ENCODE peak calls at places on chromosome 16, in nine cellular contexts. One of them, this sample, is unnamed. For H3K4me1, the result is how much of the 10 kb centered on the place peaks cover.

GRCh38 chr16:78499399-78499798 is 399.9 kb downstream of the WWOX start:
- DNase-seq in MM.1S: no peak
- DNase-seq in CD8-positive, alpha-beta memory T cell: no peak
- DNase-seq in naive thymus-derived CD4-positive, alpha-beta T cell: no peak
- DNase-seq in right lobe of liver: no peak
- DNase-seq in trophoblast cell: no peak
- DNase-seq in right cardiac atrium: no peak
- DNase-seq in Panc1: no peak
- DNase-seq in tibial artery: no peak
- DNase-seq in this sample: no peak

GRCh38 chr16:58684001-58684353 is 593 bp downstream of the SLC38A7 start:
- DNase-seq in trophoblast cell: no peak
- DNase-seq in Panc1: no peak
- DNase-seq in right cardiac atrium: no peak
- DNase-seq in tibial artery: no peak
- DNase-seq in naive thymus-derived CD4-positive, alpha-beta T cell: no peak
- DNase-seq in CD8-positive, alpha-beta memory T cell: no peak
- DNase-seq in right lobe of liver: no peak
- DNase-seq in MM.1S: no peak
- DNase-seq in this sample: no peak

GRCh38 chr16:10738231-10739077 is 5.2 kb upstream of the NUBP1 start:
- DNase-seq in Panc1: peak
- DNase-seq in right cardiac atrium: peak
- DNase-seq in trophoblast cell: peak
- DNase-seq in tibial artery: peak
- DNase-seq in MM.1S: peak
- DNase-seq in naive thymus-derived CD4-positive, alpha-beta T cell: no peak
- DNase-seq in CD8-positive, alpha-beta memory T cell: no peak
- DNase-seq in right lobe of liver: peak
- DNase-seq in this sample: peak

GRCh38 chr16:66127459-66128362 is 238.8 kb upstream of the CDH5 start:
- DNase-seq in right lobe of liver: peak
- DNase-seq in tibial artery: no peak
- DNase-seq in MM.1S: no peak
- DNase-seq in right cardiac atrium: peak
- DNase-seq in naive thymus-derived CD4-positive, alpha-beta T cell: no peak
- DNase-seq in Panc1: no peak
- DNase-seq in trophoblast cell: no peak
- DNase-seq in CD8-positive, alpha-beta memory T cell: no peak
- DNase-seq in this sample: no peak

GRCh38 chr16:16003719-16004313 is 54.4 kb downstream of the ABCC1 start:
- DNase-seq in trophoblast cell: no peak
- DNase-seq in right cardiac atrium: no peak
- DNase-seq in Panc1: no peak
- DNase-seq in naive thymus-derived CD4-positive, alpha-beta T cell: no peak
- DNase-seq in MM.1S: no peak
- DNase-seq in CD8-positive, alpha-beta memory T cell: no peak
- DNase-seq in right lobe of liver: no peak
- DNase-seq in tibial artery: no peak
- DNase-seq in this sample: no peak

GRCh38 chr16:3021449-3022207 is 1.5 kb downstream of the TNFRSF12A start:
- DNase-seq in right lobe of liver: peak
- DNase-seq in Panc1: peak
- DNase-seq in naive thymus-derived CD4-positive, alpha-beta T cell: peak
- DNase-seq in CD8-positive, alpha-beta memory T cell: peak
- DNase-seq in MM.1S: no peak
- DNase-seq in trophoblast cell: peak
- DNase-seq in tibial artery: peak
- DNase-seq in right cardiac atrium: peak
- DNase-seq in this sample: peak

GRCh38 chr16:22668318-22668717 is 145.6 kb upstream of the HS3ST2 start:
- DNase-seq in right lobe of liver: no peak
- DNase-seq in CD8-positive, alpha-beta memory T cell: no peak
- DNase-seq in naive thymus-derived CD4-positive, alpha-beta T cell: no peak
- DNase-seq in right cardiac atrium: no peak
- DNase-seq in Panc1: no peak
- DNase-seq in tibial artery: no peak
- DNase-seq in trophoblast cell: no peak
- DNase-seq in MM.1S: no peak
- DNase-seq in this sample: no peak

GRCh38 chr16:2919511-2920255 is 8.0 kb downstream of the FLYWCH1 start:
- DNase-seq in right lobe of liver: peak
- DNase-seq in Panc1: no peak
- DNase-seq in MM.1S: peak
- DNase-seq in tibial artery: peak
- DNase-seq in naive thymus-derived CD4-positive, alpha-beta T cell: peak
- DNase-seq in trophoblast cell: peak
- DNase-seq in right cardiac atrium: peak
- DNase-seq in CD8-positive, alpha-beta memory T cell: peak
- DNase-seq in this sample: peak

GRCh38 chr16:46737621-46738214 is 10.4 kb downstream of the MYLK3 start:
- DNase-seq in CD8-positive, alpha-beta memory T cell: no peak
- DNase-seq in right cardiac atrium: no peak
- DNase-seq in naive thymus-derived CD4-positive, alpha-beta T cell: no peak
- DNase-seq in tibial artery: peak
- DNase-seq in right lobe of liver: no peak
- DNase-seq in MM.1S: no peak
- DNase-seq in trophoblast cell: no peak
- DNase-seq in Panc1: no peak
- DNase-seq in this sample: no peak

GRCh38 chr16:73361061-73361460 is 313.1 kb upstream of the ZFHX3 start:
- DNase-seq in right cardiac atrium: no peak
- DNase-seq in right lobe of liver: no peak
- DNase-seq in MM.1S: no peak
- DNase-seq in trophoblast cell: no peak
- DNase-seq in CD8-positive, alpha-beta memory T cell: no peak
- DNase-seq in naive thymus-derived CD4-positive, alpha-beta T cell: no peak
- DNase-seq in tibial artery: no peak
- DNase-seq in Panc1: no peak
- DNase-seq in this sample: no peak

GRCh38 chr16:24538756-24539294 is 541 bp upstream of the RBBP6 start:
- DNase-seq in tibial artery: no peak
- DNase-seq in naive thymus-derived CD4-positive, alpha-beta T cell: no peak
- DNase-seq in MM.1S: no peak
- DNase-seq in CD8-positive, alpha-beta memory T cell: no peak
- DNase-seq in right cardiac atrium: no peak
- DNase-seq in trophoblast cell: peak
- DNase-seq in right lobe of liver: no peak
- DNase-seq in Panc1: no peak
- DNase-seq in this sample: no peak

GRCh38 chr16:25033852-25034251 is 18.7 kb upstream of the ARHGAP17 start:
- DNase-seq in naive thymus-derived CD4-positive, alpha-beta T cell: no peak
- DNase-seq in CD8-positive, alpha-beta memory T cell: no peak
- DNase-seq in MM.1S: no peak
- DNase-seq in Panc1: no peak
- DNase-seq in right lobe of liver: no peak
- DNase-seq in right cardiac atrium: no peak
- DNase-seq in tibial artery: no peak
- DNase-seq in trophoblast cell: no peak
- DNase-seq in this sample: no peak

GRCh38 chr16:53779186-53779585 is 75.2 kb downstream of the FTO start:
- DNase-seq in right lobe of liver: no peak
- DNase-seq in CD8-positive, alpha-beta memory T cell: no peak
- DNase-seq in Panc1: no peak
- DNase-seq in MM.1S: no peak
- DNase-seq in trophoblast cell: no peak
- DNase-seq in right cardiac atrium: no peak
- DNase-seq in tibial artery: no peak
- DNase-seq in naive thymus-derived CD4-positive, alpha-beta T cell: no peak
- DNase-seq in this sample: no peak

DNA sequence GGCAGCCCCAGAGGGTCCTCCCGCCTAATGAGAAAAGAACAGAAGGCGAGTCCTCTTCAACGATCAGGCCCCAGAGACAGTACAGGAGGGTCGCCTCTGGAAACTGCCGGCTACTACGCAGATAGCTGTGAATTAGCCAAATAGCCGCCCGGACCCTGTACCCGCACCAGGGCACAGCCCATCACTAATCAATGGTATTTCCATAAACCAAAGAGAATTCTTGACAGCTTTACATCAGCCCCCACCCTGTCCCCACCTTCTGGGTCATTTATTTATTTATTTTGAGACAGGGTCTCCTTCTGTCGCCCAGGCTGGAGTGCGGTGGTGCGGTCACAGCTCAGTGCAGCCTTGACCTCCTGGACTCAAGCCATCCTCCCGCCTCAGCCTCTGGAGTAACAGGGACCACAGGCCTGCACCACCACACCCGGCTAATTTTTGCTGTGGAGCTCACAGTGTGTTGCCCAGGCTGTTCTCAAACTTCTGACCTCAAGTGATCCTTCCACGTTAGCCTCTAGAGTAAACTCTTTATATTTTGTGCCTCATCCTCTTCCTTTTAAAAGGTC is 805 bp upstream of the CLCN7 start:
- DNase-seq in MM.1S: no peak
- DNase-seq in naive thymus-derived CD4-positive, alpha-beta T cell: no peak
- DNase-seq in trophoblast cell: no peak
- DNase-seq in Panc1: no peak
- DNase-seq in CD8-positive, alpha-beta memory T cell: no peak
- DNase-seq in right cardiac atrium: peak
- DNase-seq in tibial artery: no peak
- DNase-seq in right lobe of liver: no peak
- DNase-seq in this sample: no peak
- H3K4me1 ChIP-seq in MM.1S: under half
- H3K4me1 ChIP-seq in naive thymus-derived CD4-positive, alpha-beta T cell: under half
- H3K4me1 ChIP-seq in trophoblast cell: under half
- H3K4me1 ChIP-seq in Panc1: under half
- H3K4me1 ChIP-seq in CD8-positive, alpha-beta memory T cell: under half
- H3K4me1 ChIP-seq in right cardiac atrium: under half
- H3K4me1 ChIP-seq in tibial artery: under half
- H3K4me1 ChIP-seq in right lobe of liver: under half
- H3K4me1 ChIP-seq in this sample: under half

GRCh38 chr16:81497690-81498089 is 53.1 kb downstream of the CMIP start:
- DNase-seq in Panc1: no peak
- DNase-seq in naive thymus-derived CD4-positive, alpha-beta T cell: no peak
- DNase-seq in tibial artery: no peak
- DNase-seq in right lobe of liver: no peak
- DNase-seq in CD8-positive, alpha-beta memory T cell: no peak
- DNase-seq in trophoblast cell: no peak
- DNase-seq in right cardiac atrium: peak
- DNase-seq in MM.1S: no peak
- DNase-seq in this sample: no peak
- H3K4me1 ChIP-seq in Panc1: half or more
- H3K4me1 ChIP-seq in naive thymus-derived CD4-positive, alpha-beta T cell: under half
- H3K4me1 ChIP-seq in tibial artery: under half
- H3K4me1 ChIP-seq in right lobe of liver: under half
- H3K4me1 ChIP-seq in CD8-positive, alpha-beta memory T cell: under half
- H3K4me1 ChIP-seq in trophoblast cell: under half
- H3K4me1 ChIP-seq in right cardiac atrium: under half
- H3K4me1 ChIP-seq in MM.1S: under half
- H3K4me1 ChIP-seq in this sample: under half

GRCh38 chr16:1548727-1549126 is 15.3 kb downstream of the TMEM204 start:
- DNase-seq in MM.1S: no peak
- DNase-seq in right cardiac atrium: peak
- DNase-seq in tibial artery: no peak
- DNase-seq in trophoblast cell: no peak
- DNase-seq in naive thymus-derived CD4-positive, alpha-beta T cell: no peak
- DNase-seq in Panc1: no peak
- DNase-seq in CD8-positive, alpha-beta memory T cell: no peak
- DNase-seq in right lobe of liver: no peak
- DNase-seq in this sample: no peak

GRCh38 chr16:1552129-1552528 is 18.7 kb downstream of the TMEM204 start:
- DNase-seq in naive thymus-derived CD4-positive, alpha-beta T cell: no peak
- DNase-seq in right lobe of liver: no peak
- DNase-seq in CD8-positive, alpha-beta memory T cell: no peak
- DNase-seq in MM.1S: no peak
- DNase-seq in trophoblast cell: no peak
- DNase-seq in tibial artery: no peak
- DNase-seq in right cardiac atrium: peak
- DNase-seq in Panc1: no peak
- DNase-seq in this sample: no peak

GRCh38 chr16:1550061-1550460 is 16.6 kb downstream of the TMEM204 start:
- DNase-seq in naive thymus-derived CD4-positive, alpha-beta T cell: no peak
- DNase-seq in CD8-positive, alpha-beta memory T cell: no peak
- DNase-seq in right lobe of liver: no peak
- DNase-seq in Panc1: no peak
- DNase-seq in trophoblast cell: no peak
- DNase-seq in tibial artery: no peak
- DNase-seq in MM.1S: no peak
- DNase-seq in right cardiac atrium: peak
- DNase-seq in this sample: no peak

GRCh38 chr16:1551166-1551565 is 17.7 kb downstream of the TMEM204 start:
- DNase-seq in CD8-positive, alpha-beta memory T cell: no peak
- DNase-seq in naive thymus-derived CD4-positive, alpha-beta T cell: no peak
- DNase-seq in tibial artery: no peak
- DNase-seq in MM.1S: no peak
- DNase-seq in right lobe of liver: no peak
- DNase-seq in trophoblast cell: no peak
- DNase-seq in right cardiac atrium: peak
- DNase-seq in Panc1: no peak
- DNase-seq in this sample: no peak

DNA sequence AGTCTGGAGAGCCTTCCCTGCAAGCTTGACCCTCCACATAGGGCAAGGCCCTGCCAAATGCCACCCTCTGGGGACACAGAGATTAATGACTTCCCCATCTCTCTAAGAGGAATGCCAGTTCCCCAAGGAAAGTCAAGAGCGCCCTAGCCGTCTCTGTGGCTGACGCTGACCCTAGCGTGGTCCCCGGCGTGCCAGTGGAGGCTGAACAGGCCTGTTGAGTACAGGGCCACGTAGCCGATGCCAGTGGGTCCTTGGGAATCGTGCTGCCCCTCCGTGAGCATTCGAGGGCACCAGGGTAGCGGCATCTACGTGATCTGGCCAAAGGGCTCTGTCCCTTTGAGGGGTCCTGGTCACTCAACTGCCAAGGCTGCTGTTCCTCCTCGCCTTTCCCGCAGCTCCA is 17.2 kb downstream of the TMEM204 start:
- DNase-seq in MM.1S: no peak
- DNase-seq in trophoblast cell: no peak
- DNase-seq in right lobe of liver: no peak
- DNase-seq in Panc1: no peak
- DNase-seq in right cardiac atrium: peak
- DNase-seq in naive thymus-derived CD4-positive, alpha-beta T cell: no peak
- DNase-seq in tibial artery: no peak
- DNase-seq in CD8-positive, alpha-beta memory T cell: no peak
- DNase-seq in this sample: no peak
- H3K4me1 ChIP-seq in MM.1S: under half
- H3K4me1 ChIP-seq in trophoblast cell: under half
- H3K4me1 ChIP-seq in right lobe of liver: under half
- H3K4me1 ChIP-seq in Panc1: under half
- H3K4me1 ChIP-seq in right cardiac atrium: under half
- H3K4me1 ChIP-seq in naive thymus-derived CD4-positive, alpha-beta T cell: under half
- H3K4me1 ChIP-seq in tibial artery: half or more
- H3K4me1 ChIP-seq in CD8-positive, alpha-beta memory T cell: under half
- H3K4me1 ChIP-seq in this sample: under half

DNA sequence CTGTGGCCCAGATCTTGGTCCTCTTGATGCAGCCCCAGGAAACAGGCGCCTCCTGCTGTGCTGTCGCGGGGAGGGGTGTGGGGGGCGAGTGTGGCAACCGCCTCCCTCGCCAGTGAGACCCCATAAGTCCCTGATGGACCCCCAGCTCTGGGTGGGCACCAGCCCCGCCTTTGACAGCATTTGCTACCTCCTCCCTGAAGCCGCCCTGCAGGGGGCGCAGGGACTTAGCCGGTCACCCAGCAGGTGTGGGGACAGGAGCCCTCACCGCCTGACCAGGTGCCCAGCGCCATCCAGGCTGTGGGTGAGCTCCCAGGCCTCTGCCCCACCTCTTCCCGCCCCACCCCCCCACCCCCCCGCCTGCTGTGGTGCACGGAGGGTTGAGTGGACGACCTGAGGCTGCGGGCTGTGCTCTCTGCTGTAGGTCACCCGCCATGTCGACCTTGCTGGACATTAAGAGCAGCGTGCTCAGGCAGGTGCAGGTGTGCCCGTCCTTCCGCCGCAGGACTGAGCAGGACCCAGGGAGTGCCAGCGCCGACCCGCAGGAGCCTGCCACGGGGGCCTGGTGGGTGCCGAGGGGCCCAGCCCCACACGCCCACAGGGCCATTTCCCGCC is 4.8 kb downstream of the BAIAP3 start:
- DNase-seq in CD8-positive, alpha-beta memory T cell: no peak
- DNase-seq in right cardiac atrium: no peak
- DNase-seq in naive thymus-derived CD4-positive, alpha-beta T cell: no peak
- DNase-seq in MM.1S: no peak
- DNase-seq in right lobe of liver: no peak
- DNase-seq in trophoblast cell: peak
- DNase-seq in tibial artery: no peak
- DNase-seq in Panc1: no peak
- DNase-seq in this sample: no peak
- H3K4me1 ChIP-seq in CD8-positive, alpha-beta memory T cell: under half
- H3K4me1 ChIP-seq in right cardiac atrium: under half
- H3K4me1 ChIP-seq in naive thymus-derived CD4-positive, alpha-beta T cell: under half
- H3K4me1 ChIP-seq in MM.1S: under half
- H3K4me1 ChIP-seq in right lobe of liver: under half
- H3K4me1 ChIP-seq in trophoblast cell: under half
- H3K4me1 ChIP-seq in tibial artery: under half
- H3K4me1 ChIP-seq in Panc1: under half
- H3K4me1 ChIP-seq in this sample: under half

This sample was measured in HCT116.